ENCODE peak calls at places on chromosomes 12 and 14, in seven cellular contexts. Q is transverse colon, D is SK-N-SH, P is HL-60, U is GM23338, S is sigmoid colon, T is Panc1. N is an unnamed sample.
A peak's percentile ranks its signal among the peaks of the same experiment; 100 is the strongest.

GRCh38 chr12:49208146-49208545 is 19.3 kb upstream of the TUBA1A start:
- DNase-seq in U (no peak), S (no peak), P (no peak), D (no peak), Q (no peak), T (no peak), N (no peak)

GRCh38 chr14:97580923-97581495 is 783.8 kb downstream of the VRK1 start:
- DNase-seq in Q (no peak), P (no peak), U (peak; percentile 64), D (no peak), S (no peak), T (no peak), N (no peak)

GRCh38 chr12:10113920-10114319 is 15.1 kb upstream of the CLEC1A start:
- DNase-seq in T (no peak), D (no peak), P (no peak), S (no peak), U (no peak), Q (no peak), N (no peak)

GRCh38 chr12:102050660-102051430 is 10.9 kb downstream of the WASHC3 start:
- DNase-seq in P (peak; percentile 13), Q (no peak), T (no peak), D (no peak), U (no peak), S (no peak), N (no peak)

GRCh38 chr12:95277139-95277538 is 59.5 kb downstream of the VEZT start:
- DNase-seq in U (no peak), S (no peak), Q (no peak), D (no peak), T (no peak), P (no peak), N (no peak)

GRCh38 chr14:21308479-21309237 is 28.8 kb downstream of the RPGRIP1 start:
- DNase-seq in Q (peak; percentile 90), S (peak; percentile 77), D (no peak), P (peak; percentile 86), T (no peak), U (peak; percentile 99), N (peak; percentile 40)

GRCh38 chr12:105852496-105852895 is 286.3 kb downstream of the NUAK1 start:
- DNase-seq in U (no peak), P (no peak), Q (no peak), T (no peak), S (no peak), D (no peak), N (no peak)

GRCh38 chr12:10457760-10458159 is 4.6 kb upstream of the KLRC1 start:
- DNase-seq in D (no peak), U (peak; percentile 84), S (no peak), P (no peak), T (no peak), Q (no peak), N (no peak)

GRCh38 chr14:96978525-96979272 is 181.5 kb downstream of the VRK1 start:
- DNase-seq in Q (no peak), D (no peak), T (no peak), P (no peak), S (no peak), U (no peak), N (no peak)

GRCh38 chr12:105166736-105167135 is 59.2 kb downstream of the WASHC4 start:
- DNase-seq in S (no peak), T (no peak), Q (no peak), U (no peak), P (no peak), D (no peak), N (no peak)

GRCh38 chr12:53623986-53624385 is 2.2 kb downstream of the ATF7 start:
- DNase-seq in T (no peak), Q (no peak), D (no peak), S (no peak), P (no peak), U (no peak), N (no peak)

GRCh38 chr14:66701813-66702212 is 193.9 kb downstream of the GPHN start:
- DNase-seq in T (no peak), U (no peak), D (no peak), S (no peak), Q (no peak), P (no peak), N (no peak)

GRCh38 chr12:16599081-16599480 is 6.9 kb downstream of the LMO3 start:
- DNase-seq in S (peak; percentile 82), U (no peak), P (no peak), T (no peak), Q (no peak), D (no peak), N (no peak)

GRCh38 chr14:103638594-103638993 is 9.6 kb downstream of the KLC1 start:
- DNase-seq in S (no peak), P (no peak), U (no peak), D (no peak), T (no peak), Q (no peak), N (no peak)

GRCh38 chr12:4353785-4354208 is 25.7 kb downstream of the FGF23 start:
- DNase-seq in S (no peak), T (no peak), P (no peak), Q (no peak), U (peak; percentile 68), D (peak; percentile 46), N (no peak)

GRCh38 chr14:71362920-71363584 is 455.8 kb downstream of the PCNX1 start:
- DNase-seq in T (no peak), D (no peak), Q (no peak), S (no peak), P (peak; percentile 3), U (no peak), N (no peak)

GRCh38 chr14:63229330-63230059 is 25.3 kb downstream of the RHOJ start:
- DNase-seq in D (no peak), P (no peak), T (no peak), U (no peak), S (no peak), Q (no peak), N (no peak)

GRCh38 chr12:129964300-129964699 is 60.5 kb upstream of the TMEM132D start:
- DNase-seq in Q (no peak), S (no peak), T (no peak), P (no peak), U (no peak), D (no peak), N (no peak)

GRCh38 chr14:51368721-51369163 is 128.7 kb downstream of the TMX1 start:
- DNase-seq in S (no peak), U (peak; percentile 19), P (no peak), Q (no peak), D (no peak), T (no peak), N (no peak)

GRCh38 chr12:85834378-85834777 is 1.8 kb downstream of the RASSF9 start:
- DNase-seq in T (no peak), S (no peak), D (no peak), Q (no peak), P (no peak), U (peak; percentile 23), N (no peak)

GRCh38 chr12:110176745-110177144 is 52.6 kb downstream of the IFT81 start:
- DNase-seq in S (no peak), T (no peak), U (no peak), Q (no peak), P (no peak), D (peak; percentile 38), N (no peak)

GRCh38 chr12:176321-177181 is 37.4 kb downstream of the SLC6A12 start:
- DNase-seq in U (no peak), D (peak; percentile 75), T (no peak), S (no peak), Q (peak; percentile 75), P (no peak), N (no peak)

GRCh38 chr14:61287196-61287595 is 6.1 kb upstream of the TMEM30B start:
- DNase-seq in D (no peak), S (no peak), T (no peak), U (no peak), P (no peak), Q (no peak), N (no peak)

GRCh38 chr14:26867171-26867757 is 269.4 kb upstream of the NOVA1 start:
- DNase-seq in D (no peak), U (peak; percentile 30), T (peak; percentile 55), S (no peak), Q (no peak), P (no peak), N (no peak)
- TF ChIP-seq POLR2AphosphoS5 in D (no peak), U (no peak), T (no peak), S (no peak), Q (no peak), P (no peak), N (no peak)

DNA sequence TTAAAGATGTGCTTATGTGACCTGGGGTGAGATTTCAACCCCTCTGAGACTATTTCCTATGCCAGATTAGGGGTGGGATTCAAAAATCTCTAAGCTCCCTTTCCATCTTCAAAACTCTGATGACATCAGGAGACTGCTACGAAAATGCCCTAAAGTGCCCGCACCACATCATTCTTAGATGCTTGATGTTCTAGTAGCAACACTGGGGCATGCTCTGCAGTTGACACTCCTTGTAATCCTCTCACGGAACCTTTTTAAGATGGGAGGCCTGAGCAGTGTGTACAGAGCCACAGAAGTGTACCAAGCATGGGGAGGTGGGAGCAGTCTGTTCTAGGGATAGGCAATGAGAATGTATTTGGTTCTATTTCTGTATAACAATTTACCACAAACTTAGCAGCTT is 12.2 kb downstream of the FOS start:
- DNase-seq in S (no peak), U (no peak), D (no peak), P (no peak), T (no peak), Q (no peak), N (no peak)
- TF ChIP-seq POLR2AphosphoS5 in S (no peak), U (no peak), D (no peak), P (no peak), T (no peak), Q (no peak), N (no peak)

GRCh38 chr12:81079280-81080076 is 1.6 kb downstream of the ACSS3 start:
- DNase-seq in D (no peak), Q (no peak), U (no peak), S (no peak), T (no peak), P (no peak), N (no peak)

GRCh38 chr12:81077686-81078441 is at the start of gene ACSS3:
- DNase-seq in T (no peak), D (peak; percentile 9), U (peak; percentile 95), S (peak; percentile 74), Q (no peak), P (no peak), N (no peak)

GRCh38 chr12:81077329-81077685 is 572 bp upstream of the ACSS3 start:
- DNase-seq in T (no peak), Q (no peak), D (no peak), U (peak; percentile 91), P (no peak), S (no peak), N (no peak)

GRCh38 chr12:81080431-81080983 is 2.6 kb downstream of the ACSS3 start:
- DNase-seq in T (no peak), P (no peak), D (no peak), S (no peak), U (no peak), Q (no peak), N (no peak)

GRCh38 chr12:81078469-81079196 is 754 bp downstream of the ACSS3 start:
- DNase-seq in S (no peak), T (no peak), D (no peak), U (no peak), Q (no peak), P (no peak), N (no peak)
- TF ChIP-seq POLR2AphosphoS5 in S (no peak), T (no peak), D (no peak), U (no peak), Q (no peak), P (no peak), N (no peak)

DNA sequence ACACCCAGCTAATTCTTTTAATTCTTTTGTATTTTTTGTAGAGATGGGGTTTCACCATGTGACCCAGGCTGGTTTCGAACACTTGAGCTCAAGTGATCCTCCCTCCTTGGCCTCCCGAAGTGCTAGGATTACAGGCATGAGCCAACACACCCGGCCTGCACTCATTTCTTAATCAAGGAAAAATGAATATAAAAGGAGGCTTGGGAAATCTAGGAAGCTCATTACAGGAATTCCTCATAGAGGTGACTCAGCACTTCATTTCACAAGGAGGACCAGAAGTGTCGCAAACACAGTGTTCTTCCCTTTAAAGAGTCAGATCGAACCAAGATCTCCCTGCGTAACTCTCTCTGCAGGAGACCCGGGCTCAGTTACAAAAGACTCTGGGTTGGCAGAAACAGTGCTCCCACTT is 30.3 kb downstream of the NFKBIA start:
- DNase-seq in Q (peak; percentile 54), T (peak; percentile 50), S (peak; percentile 83), D (no peak), U (no peak), P (peak; percentile 76), N (no peak)
- TF ChIP-seq POLR2AphosphoS5 in Q (peak; percentile 80), T (no peak), S (peak; percentile 71), D (no peak), U (no peak), P (no peak), N (no peak)

N was measured in GM12891.